ENCODE peak calls at places on chromosomes 13 and 19, in eight cellular contexts. H is fibroblast of gingiva, Y is T-helper 1 cell, C is mucosa of descending colon, X is IMR-90, Q is activated T-cell treated with anti-CD3 and anti-CD28 coated beads for 1 hour, K is GM12892, V is HS-5. N is an unnamed sample.

GRCh38 chr13:27665333-27665732 is 43.6 kb downstream of the POLR1D start:
- DNase-seq in C (no peak), Q (no peak), X (peak), K (no peak), V (no peak), Y (no peak), H (no peak), N (no peak)

GRCh38 chr13:39347926-39348901 is 254.8 kb downstream of the LHFPL6 start:
- DNase-seq in H (no peak), Q (no peak), K (no peak), V (no peak), C (no peak), Y (no peak), X (no peak), N (no peak)

GRCh38 chr19:34712606-34713261 is 21.3 kb upstream of the ZNF181 start:
- DNase-seq in H (peak), C (no peak), V (peak), Q (peak), X (peak), Y (peak), K (no peak), N (peak)

GRCh38 chr19:17946965-17947784 is 14.4 kb downstream of the CCDC124 start:
- DNase-seq in V (no peak), H (no peak), Q (peak), X (no peak), C (no peak), K (no peak), Y (peak), N (no peak)

GRCh38 chr19:17811103-17811502 is 10.2 kb downstream of the INSL3 start:
- DNase-seq in V (no peak), Y (no peak), K (no peak), Q (no peak), X (no peak), C (no peak), H (no peak), N (no peak)

GRCh38 chr13:35964764-35965163 is 166.4 kb downstream of the DCLK1 start:
- DNase-seq in H (peak), K (no peak), V (no peak), Q (no peak), C (no peak), X (peak), Y (no peak), N (no peak)

GRCh38 chr19:55386515-55386947 is 799 bp downstream of the RPL28 start:
- DNase-seq in H (no peak), K (no peak), Q (no peak), V (no peak), C (no peak), X (no peak), Y (no peak), N (no peak)

GRCh38 chr13:45046445-45046844 is 57.1 kb downstream of the GPALPP1 start:
- DNase-seq in Q (no peak), H (no peak), V (no peak), C (no peak), Y (no peak), K (no peak), X (no peak), N (no peak)

GRCh38 chr19:53659292-53659691 is 27.5 kb downstream of the DPRX start:
- DNase-seq in V (no peak), X (no peak), C (no peak), Q (no peak), Y (no peak), H (no peak), K (no peak), N (peak)

GRCh38 chr19:49361438-49362047 is 673 bp downstream of the TEAD2 start:
- DNase-seq in X (peak), Q (no peak), V (no peak), C (peak), H (peak), Y (no peak), K (no peak), N (peak)

GRCh38 chr13:84433024-84433423 is 550.8 kb upstream of the SLITRK1 start:
- DNase-seq in V (peak), Y (no peak), C (no peak), H (peak), K (no peak), Q (no peak), X (peak), N (peak)

GRCh38 chr19:50358483-50359431 is 6.7 kb downstream of the NAPSA start:
- DNase-seq in X (peak), C (peak), V (no peak), Y (peak), K (peak), H (no peak), Q (peak), N (no peak)

GRCh38 chr19:4980087-4980486 is 11.2 kb downstream of the KDM4B start:
- DNase-seq in Q (no peak), H (peak), X (no peak), Y (no peak), V (no peak), K (no peak), C (no peak), N (peak)

GRCh38 chr13:28659611-28659970 is 661 bp downstream of the POMP start:
- DNase-seq in Y (no peak), C (no peak), K (no peak), H (peak), X (peak), V (no peak), Q (no peak), N (peak)

GRCh38 chr19:45952341-45952690 is 21.3 kb downstream of the NOVA2 start:
- DNase-seq in K (no peak), V (no peak), X (no peak), Y (no peak), Q (no peak), C (no peak), H (no peak), N (no peak)

GRCh38 chr13:105838231-105838630 is 697.2 kb downstream of the EFNB2 start:
- DNase-seq in Q (no peak), Y (no peak), K (no peak), H (no peak), C (no peak), V (no peak), X (no peak), N (no peak)

GRCh38 chr19:18921593-18921992 is 2.1 kb downstream of the DDX49 start:
- DNase-seq in K (no peak), Q (no peak), X (no peak), Y (no peak), H (no peak), C (no peak), V (no peak), N (no peak)

GRCh38 chr19:37997911-37998344 is 90.9 kb downstream of the SIPA1L3 start:
- DNase-seq in V (peak), Q (no peak), C (no peak), Y (no peak), H (peak), K (no peak), X (peak), N (peak)

GRCh38 chr13:98372886-98373285 is 195.8 kb upstream of the RNF113B start:
- DNase-seq in H (peak), Y (no peak), C (no peak), V (no peak), K (no peak), X (peak), Q (no peak), N (no peak)

GRCh38 chr19:8638078-8638619 is 7.7 kb downstream of the NFILZ start:
- DNase-seq in X (peak), V (no peak), H (no peak), C (peak), Y (no peak), Q (no peak), K (no peak), N (peak)

GRCh38 chr19:19276851-19277250 is 3.8 kb upstream of the TM6SF2 start:
- DNase-seq in X (no peak), C (no peak), Y (no peak), V (no peak), K (no peak), Q (no peak), H (no peak), N (no peak)

GRCh38 chr13:46546084-46546786 is 6.7 kb upstream of the LRCH1 start:
- DNase-seq in X (no peak), Y (no peak), V (no peak), H (no peak), C (no peak), Q (no peak), K (no peak), N (no peak)

GRCh38 chr19:34838753-34839431 is 65.9 kb upstream of the ZNF599 start:
- DNase-seq in X (no peak), V (no peak), Q (peak), C (peak), Y (no peak), K (no peak), H (no peak), N (no peak)

GRCh38 chr19:54464044-54464623 is 556 bp upstream of the LENG9 start:
- DNase-seq in Y (peak), H (peak), V (no peak), C (peak), K (no peak), Q (peak), X (peak), N (peak)

GRCh38 chr13:98468352-98468751 is 108.6 kb downstream of the STK24 start:
- DNase-seq in K (no peak), H (no peak), V (no peak), Y (no peak), Q (no peak), X (no peak), C (no peak), N (no peak)

GRCh38 chr13:33610471-33611015 is 207.4 kb upstream of the RFC3 start:
- DNase-seq in Y (peak), K (no peak), H (no peak), C (peak), X (no peak), Q (peak), V (no peak), N (no peak)

GRCh38 chr19:48836089-48837017 is at the start of gene HSD17B14:
- DNase-seq in Q (no peak), H (peak), V (peak), C (no peak), X (no peak), K (no peak), Y (no peak), N (peak)

GRCh38 chr13:20436505-20436904 is 89.2 kb downstream of the CRYL1 start:
- DNase-seq in K (no peak), Y (no peak), V (no peak), H (no peak), Q (no peak), C (no peak), X (no peak), N (no peak)

N was measured in A172.